ENCODE peak calls at places on chromosomes 11 and 22, in seven cellular contexts. K is CD14-positive monocyte, O is thoracic aorta, T is AG10803, M is psoas muscle, V is OCI-LY7, C is brain microvascular endothelial cell. B is an unnamed sample.

GRCh38 chr11:15557831-15558230 is 443.1 kb downstream of the INSC start:
- DNase-seq in K (no peak), O (no peak), T (no peak), M (no peak), V (no peak), C (no peak), B (no peak)

GRCh38 chr11:61543606-61544306 is 35.2 kb downstream of the LRRC10B start:
- DNase-seq in K (no peak), O (no peak), T (peak; percentile 36), M (no peak), V (no peak), C (peak; percentile 18), B (no peak)

GRCh38 chr11:76506833-76507232 is 62.0 kb downstream of the EMSY start:
- DNase-seq in K (no peak), O (no peak), T (no peak), M (no peak), V (no peak), C (no peak), B (no peak)

GRCh38 chr22:45903355-45904149 is 73.4 kb downstream of the WNT7B start:
- DNase-seq in K (no peak), O (peak; percentile 28), T (peak; percentile 58), M (no peak), V (no peak), C (peak; percentile 69), B (no peak)

GRCh38 chr11:84056696-84057095 is 770.5 kb upstream of the CCDC90B start:
- DNase-seq in K (no peak), O (no peak), T (no peak), M (no peak), V (no peak), C (no peak), B (no peak)

GRCh38 chr22:44204937-44205712 is 24.4 kb downstream of the PARVG start:
- DNase-seq in K (no peak), O (no peak), T (no peak), M (no peak), V (peak; percentile 77), C (no peak), B (no peak)

GRCh38 chr11:107508201-107508857 is 50.7 kb upstream of the CWF19L2 start:
- DNase-seq in K (no peak), O (no peak), T (no peak), M (no peak), V (no peak), C (no peak), B (no peak)

GRCh38 chr11:113778111-113778910 is 1.3 kb upstream of the CLDN25 start:
- DNase-seq in K (no peak), O (no peak), T (peak; percentile 34), M (peak; percentile 21), V (no peak), C (peak; percentile 16), B (no peak)

GRCh38 chr11:46246514-46246913 is 30.9 kb upstream of the CREB3L1 start:
- DNase-seq in K (no peak), O (no peak), T (peak; percentile 90), M (no peak), V (no peak), C (no peak), B (no peak)

GRCh38 chr11:112751312-112751711 is 209.9 kb upstream of the NCAM1 start:
- DNase-seq in K (no peak), O (no peak), T (no peak), M (no peak), V (no peak), C (no peak), B (no peak)

GRCh38 chr11:35006389-35007128 is 90.1 kb downstream of the PDHX start:
- DNase-seq in K (peak; percentile 75), O (no peak), T (no peak), M (no peak), V (peak; percentile 8), C (no peak), B (no peak)

GRCh38 chr11:29310706-29311342 is 706.0 kb downstream of the KCNA4 start:
- DNase-seq in K (no peak), O (no peak), T (no peak), M (no peak), V (no peak), C (no peak), B (no peak)

GRCh38 chr22:29093980-29094379 is 21.1 kb downstream of the KREMEN1 start:
- DNase-seq in K (no peak), O (no peak), T (peak; percentile 74), M (no peak), V (no peak), C (no peak), B (no peak)

GRCh38 chr11:10727259-10727851 is 23.7 kb upstream of the CTR9 start:
- DNase-seq in K (no peak), O (no peak), T (peak; percentile 81), M (no peak), V (no peak), C (no peak), B (no peak)

GRCh38 chr22:26574001-26574723 is 15.8 kb downstream of the TPST2 start:
- DNase-seq in K (no peak), O (no peak), T (no peak), M (no peak), V (no peak), C (no peak), B (no peak)

GRCh38 chr11:3200388-3201111 is 18.1 kb downstream of the MRGPRG start:
- DNase-seq in K (no peak), O (no peak), T (no peak), M (no peak), V (no peak), C (no peak), B (no peak)

GRCh38 chr11:13277719-13278619 is at the start of gene BMAL1:
- DNase-seq in K (peak; percentile 76), O (no peak), T (no peak), M (peak; percentile 70), V (no peak), C (no peak), B (peak; percentile 37)

GRCh38 chr11:130070109-130070828 is 575 bp downstream of the APLP2 start:
- DNase-seq in K (no peak), O (no peak), T (no peak), M (peak; percentile 53), V (peak; percentile 79), C (no peak), B (no peak)

GRCh38 chr11:28296426-28296825 is 188.2 kb downstream of the METTL15 start:
- DNase-seq in K (no peak), O (no peak), T (no peak), M (no peak), V (no peak), C (no peak), B (no peak)

GRCh38 chr11:93166867-93167266 is 30.9 kb downstream of the SLC36A4 start:
- DNase-seq in K (no peak), O (no peak), T (no peak), M (no peak), V (no peak), C (no peak), B (no peak)

GRCh38 chr11:121282376-121282775 is 10.2 kb upstream of the SC5D start:
- DNase-seq in K (no peak), O (no peak), T (no peak), M (no peak), V (no peak), C (no peak), B (no peak)
- TF ChIP-seq CTCF in K (no peak), O (no peak), T (no peak), M (no peak), V (no peak), C (no peak), B (no peak)

GRCh38 chr11:120182790-120183491 is 27.9 kb upstream of the OAF start:
- DNase-seq in K (no peak), O (no peak), T (no peak), M (peak; percentile 62), V (peak; percentile 4), C (no peak), B (peak; percentile 22)
- TF ChIP-seq CTCF in K (peak; percentile 26), O (no peak), T (peak; percentile 45), M (no peak), V (no peak), C (peak; percentile 65), B (no peak)

GRCh38 chr22:32587449-32587848 is 112.8 kb downstream of the FBXO7 start:
- DNase-seq in K (no peak), O (no peak), T (no peak), M (peak; percentile 74), V (no peak), C (no peak), B (peak; percentile 38)

GRCh38 chr22:32583074-32583677 is 108.6 kb downstream of the FBXO7 start:
- DNase-seq in K (no peak), O (no peak), T (no peak), M (no peak), V (no peak), C (no peak), B (no peak)

GRCh38 chr22:32585737-32586136 is 111.1 kb downstream of the FBXO7 start:
- DNase-seq in K (no peak), O (no peak), T (no peak), M (no peak), V (no peak), C (no peak), B (no peak)

GRCh38 chr22:32584650-32585049 is 110.0 kb downstream of the FBXO7 start:
- DNase-seq in K (no peak), O (no peak), T (peak; percentile 41), M (no peak), V (no peak), C (no peak), B (no peak)

DNA sequence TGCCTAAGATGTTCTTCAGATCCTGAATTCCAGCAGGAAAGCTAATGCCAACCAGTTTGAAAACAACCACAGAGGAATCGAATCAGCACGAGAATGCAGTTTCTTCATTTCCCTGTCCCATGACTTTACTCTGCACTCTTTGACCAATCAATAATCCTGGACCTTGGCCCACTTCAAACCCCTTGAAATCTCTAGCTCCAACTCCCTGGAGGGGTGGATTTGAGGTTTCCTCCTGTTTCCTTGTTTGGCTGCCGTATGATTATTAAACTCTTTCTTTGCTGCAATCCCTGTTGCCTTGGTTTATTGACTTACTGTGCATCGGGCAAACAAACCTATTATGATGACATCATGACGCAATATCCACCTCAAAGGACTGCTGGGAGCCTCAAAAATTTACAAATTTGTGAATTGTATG is 109.3 kb downstream of the FBXO7 start:
- DNase-seq in K (no peak), O (no peak), T (peak; percentile 66), M (no peak), V (no peak), C (no peak), B (no peak)
- TF ChIP-seq CTCF in K (no peak), O (no peak), T (no peak), M (no peak), V (no peak), C (no peak), B (no peak)

DNA sequence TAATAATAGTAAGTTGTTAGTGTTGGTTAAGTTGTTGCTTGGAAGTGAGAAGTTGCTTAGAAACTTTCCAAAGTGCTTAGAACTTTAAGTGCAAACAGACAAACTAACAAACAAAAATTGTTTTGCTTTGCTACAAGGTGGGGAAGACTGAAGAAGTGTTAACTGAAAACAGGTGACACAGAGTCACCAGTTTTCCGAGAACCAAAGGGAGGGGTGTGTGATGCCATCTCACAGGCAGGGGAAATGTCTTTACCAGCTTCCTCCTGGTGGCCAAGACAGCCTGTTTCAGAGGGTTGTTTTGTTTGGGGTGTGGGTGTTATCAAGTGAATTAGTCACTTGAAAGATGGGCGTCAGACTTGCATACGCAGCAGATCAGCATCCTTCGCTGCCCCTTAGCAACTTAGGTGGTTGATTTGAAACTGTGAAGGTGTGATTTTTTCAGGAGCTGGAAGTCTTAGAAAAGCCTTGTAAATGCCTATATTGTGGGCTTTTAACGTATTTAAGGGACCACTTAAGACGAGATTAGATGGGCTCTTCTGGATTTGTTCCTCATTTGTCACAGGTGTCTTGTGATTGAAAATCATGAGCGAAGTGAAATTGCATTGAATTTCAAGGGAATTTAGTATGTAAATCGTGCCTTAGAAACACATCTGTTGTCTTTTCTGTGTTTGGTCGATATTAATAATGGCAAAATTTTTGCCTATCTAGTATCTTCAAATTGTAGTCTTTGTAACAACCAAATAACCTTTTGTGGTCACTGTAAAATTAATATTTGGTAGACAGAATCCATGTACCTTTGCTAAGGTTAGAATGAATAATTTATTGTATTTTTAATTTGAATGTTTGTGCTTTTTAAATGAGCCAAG is 2.7 kb downstream of the NEAT1 start:
- DNase-seq in K (no peak), O (no peak), T (peak; percentile 82), M (no peak), V (peak; percentile 86), C (peak; percentile 58), B (no peak)
- TF ChIP-seq CTCF in K (no peak), O (no peak), T (peak; percentile 7), M (peak; percentile 6), V (peak; percentile 32), C (peak; percentile 40), B (no peak)

B was measured in omental fat pad.